ENCODE peak calls at places on chromosomes 12 and 14, in seven cellular contexts. One of them, this sample, is unnamed.

GRCh38 chr12:92608418-92609091 is 94.2 kb upstream of the PLEKHG7 start:
- DNase-seq in HepG2: peak; percentile 25
- DNase-seq in right lobe of liver: no peak
- DNase-seq in HCT116: peak; percentile 33
- DNase-seq in A549: peak; percentile 27
- DNase-seq in heart left ventricle: no peak
- DNase-seq in body of pancreas: no peak
- DNase-seq in this sample: no peak

GRCh38 chr12:32336261-32336660 is 63.1 kb upstream of the FGD4 start:
- DNase-seq in body of pancreas: no peak
- DNase-seq in HepG2: no peak
- DNase-seq in HCT116: no peak
- DNase-seq in right lobe of liver: no peak
- DNase-seq in A549: no peak
- DNase-seq in heart left ventricle: no peak
- DNase-seq in this sample: no peak

GRCh38 chr12:3115078-3115477 is 37.9 kb downstream of the TSPAN9 start:
- DNase-seq in A549: no peak
- DNase-seq in HepG2: no peak
- DNase-seq in body of pancreas: no peak
- DNase-seq in HCT116: no peak
- DNase-seq in right lobe of liver: no peak
- DNase-seq in heart left ventricle: no peak
- DNase-seq in this sample: no peak

GRCh38 chr12:818733-819132 is 66.4 kb downstream of the WNK1 start:
- DNase-seq in right lobe of liver: no peak
- DNase-seq in heart left ventricle: no peak
- DNase-seq in HepG2: no peak
- DNase-seq in A549: no peak
- DNase-seq in body of pancreas: no peak
- DNase-seq in HCT116: no peak
- DNase-seq in this sample: no peak

GRCh38 chr12:66087365-66087943 is 43.1 kb downstream of the LLPH start:
- DNase-seq in body of pancreas: peak; percentile 74
- DNase-seq in right lobe of liver: no peak
- DNase-seq in A549: peak; percentile 45
- DNase-seq in HCT116: peak; percentile 68
- DNase-seq in HepG2: peak; percentile 57
- DNase-seq in heart left ventricle: peak; percentile 45
- DNase-seq in this sample: peak; percentile 29

GRCh38 chr12:2273288-2273687 is 220.5 kb downstream of the CACNA1C start:
- DNase-seq in heart left ventricle: peak; percentile 57
- DNase-seq in A549: no peak
- DNase-seq in body of pancreas: peak; percentile 15
- DNase-seq in HCT116: no peak
- DNase-seq in right lobe of liver: no peak
- DNase-seq in HepG2: no peak
- DNase-seq in this sample: no peak

GRCh38 chr14:74500417-74501134 is 7.0 kb downstream of the ISCA2 start:
- DNase-seq in heart left ventricle: no peak
- DNase-seq in HCT116: no peak
- DNase-seq in HepG2: no peak
- DNase-seq in right lobe of liver: no peak
- DNase-seq in body of pancreas: no peak
- DNase-seq in A549: no peak
- DNase-seq in this sample: peak; percentile 32

GRCh38 chr14:93984987-93985410 is 8.6 kb upstream of the ASB2 start:
- DNase-seq in HepG2: peak; percentile 77
- DNase-seq in heart left ventricle: no peak
- DNase-seq in A549: peak; percentile 76
- DNase-seq in HCT116: peak; percentile 60
- DNase-seq in body of pancreas: peak; percentile 59
- DNase-seq in right lobe of liver: no peak
- DNase-seq in this sample: no peak

DNA sequence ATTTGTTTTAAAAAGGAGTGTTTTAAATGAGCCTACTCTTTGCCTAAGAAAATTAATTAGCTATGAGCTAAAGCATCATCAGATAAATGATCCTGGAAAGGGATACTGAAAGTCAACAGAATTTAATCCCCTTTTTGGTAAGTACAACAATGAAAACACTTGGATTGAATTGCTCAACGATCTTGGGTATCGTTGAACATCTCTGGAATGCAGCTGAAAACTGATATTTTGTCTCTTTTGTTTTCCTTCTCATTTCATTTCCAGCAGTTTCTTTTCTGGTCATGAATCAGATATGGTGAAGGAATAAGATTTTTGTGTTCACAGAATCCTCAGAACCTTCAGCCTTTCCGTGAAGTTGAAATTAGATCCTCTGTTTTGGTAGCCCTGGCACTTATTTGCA is 771.2 kb downstream of the FSCB start:
- DNase-seq in HepG2: no peak
- DNase-seq in body of pancreas: no peak
- DNase-seq in right lobe of liver: no peak
- DNase-seq in HCT116: no peak
- DNase-seq in A549: no peak
- DNase-seq in heart left ventricle: no peak
- DNase-seq in this sample: no peak
- H3K4me1 ChIP-seq in HepG2: no peaks in the 10 kb centered on the region
- H3K4me1 ChIP-seq in body of pancreas: no peaks in the 10 kb centered on the region
- H3K4me1 ChIP-seq in right lobe of liver: no peaks in the 10 kb centered on the region
- H3K4me1 ChIP-seq in HCT116: no peaks in the 10 kb centered on the region
- H3K4me1 ChIP-seq in A549: no peaks in the 10 kb centered on the region
- H3K4me1 ChIP-seq in heart left ventricle: no peaks in the 10 kb centered on the region
- H3K4me1 ChIP-seq in this sample: no peaks in the 10 kb centered on the region

DNA sequence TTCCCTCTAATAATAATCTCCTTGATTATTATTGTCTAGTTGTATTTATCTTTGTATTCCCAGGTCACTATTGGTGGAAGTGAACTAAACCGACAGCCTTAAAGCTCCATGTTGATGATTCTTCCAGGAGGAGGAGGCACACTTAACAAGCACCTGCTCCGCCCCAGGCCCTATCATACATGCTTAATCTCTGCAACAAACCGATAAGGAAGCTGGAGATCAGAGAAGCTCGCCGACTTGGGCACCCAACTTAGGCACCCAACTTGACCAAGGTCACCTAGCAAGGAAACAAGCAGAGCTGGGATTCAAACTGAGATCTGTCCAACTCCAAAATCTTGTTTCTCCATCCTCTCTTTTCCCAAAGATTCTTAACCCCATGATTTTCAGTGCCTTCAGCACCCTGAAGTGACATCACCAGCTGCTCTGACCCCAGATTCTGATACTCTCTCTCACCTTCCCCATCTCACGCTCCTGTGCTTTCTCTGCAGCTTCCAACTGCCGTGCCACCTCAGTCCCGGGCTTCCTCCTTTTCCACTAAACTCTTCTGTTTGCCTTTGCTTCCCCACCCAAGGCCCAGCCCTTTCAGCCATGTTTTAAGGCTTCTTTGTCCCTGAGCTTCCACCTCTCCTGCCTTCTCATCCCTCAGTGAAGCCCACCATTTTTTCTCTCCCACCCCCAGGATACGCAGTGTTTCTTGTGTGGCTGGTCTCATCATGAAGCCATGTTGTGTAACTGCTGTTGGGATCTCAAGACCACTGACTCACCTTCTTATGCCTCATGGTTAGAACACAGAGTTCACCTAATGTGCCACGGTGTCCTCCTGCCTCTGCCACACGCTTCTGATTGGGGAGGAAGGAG is 6.6 kb upstream of the KRT18 start:
- DNase-seq in heart left ventricle: no peak
- DNase-seq in HCT116: no peak
- DNase-seq in A549: no peak
- DNase-seq in right lobe of liver: no peak
- DNase-seq in body of pancreas: peak; percentile 45
- DNase-seq in HepG2: no peak
- DNase-seq in this sample: no peak
- TF ChIP-seq POLR2A in heart left ventricle: no peak
- TF ChIP-seq POLR2A in HCT116: no peak
- TF ChIP-seq POLR2A in A549: no peak
- TF ChIP-seq POLR2A in right lobe of liver: no peak
- TF ChIP-seq POLR2A in body of pancreas: no peak
- TF ChIP-seq POLR2A in HepG2: no peak
- TF ChIP-seq POLR2A in this sample: no peak

DNA sequence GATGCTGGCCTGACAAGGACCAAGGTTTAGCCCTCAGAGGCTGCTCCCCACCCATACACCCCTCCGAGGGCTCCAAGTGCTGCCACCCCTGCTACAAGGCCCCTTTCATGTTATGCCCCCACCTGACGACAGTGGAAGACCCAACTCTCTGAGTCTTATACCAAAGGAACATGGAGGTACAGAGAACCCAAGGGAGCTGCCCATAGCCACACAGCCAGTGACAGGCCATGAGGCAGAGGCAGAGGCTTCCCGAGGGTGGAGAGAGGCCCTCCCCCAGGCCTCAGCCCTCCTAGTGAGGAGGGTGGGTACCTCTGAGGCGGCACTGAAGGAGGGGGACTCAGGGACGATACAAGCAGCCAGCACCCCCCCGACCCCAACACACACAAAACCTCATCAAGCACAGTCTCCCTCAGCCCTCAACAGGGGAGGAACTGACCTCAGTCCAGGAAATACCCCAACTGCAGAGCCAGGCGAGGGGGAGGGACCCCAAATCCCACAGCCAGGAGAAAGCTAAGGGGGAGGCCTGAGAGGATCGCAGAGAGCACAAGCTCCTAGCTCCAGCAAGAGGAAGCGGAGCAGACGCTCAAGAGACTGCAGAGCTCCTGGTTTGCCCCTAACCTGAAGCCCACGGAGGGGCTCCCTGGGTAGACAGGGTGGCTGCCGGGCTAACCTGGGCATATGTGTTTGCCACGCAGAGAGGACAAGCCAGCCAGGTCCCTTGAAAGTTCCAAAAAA is 36.9 kb downstream of the ANAPC7 start:
- DNase-seq in body of pancreas: no peak
- DNase-seq in HepG2: no peak
- DNase-seq in HCT116: no peak
- DNase-seq in A549: no peak
- DNase-seq in right lobe of liver: no peak
- DNase-seq in heart left ventricle: no peak
- DNase-seq in this sample: peak; percentile 36
- TF ChIP-seq CTCF in body of pancreas: no peak
- TF ChIP-seq CTCF in HepG2: no peak
- TF ChIP-seq CTCF in HCT116: no peak
- TF ChIP-seq CTCF in A549: no peak
- TF ChIP-seq CTCF in right lobe of liver: no peak
- TF ChIP-seq CTCF in heart left ventricle: no peak
- TF ChIP-seq CTCF in this sample: no peak

GRCh38 chr12:49059063-49059384 is 1.6 kb downstream of the KMT2D start:
- DNase-seq in right lobe of liver: no peak
- DNase-seq in HepG2: no peak
- DNase-seq in heart left ventricle: peak; percentile 23
- DNase-seq in A549: peak; percentile 40
- DNase-seq in body of pancreas: no peak
- DNase-seq in HCT116: no peak
- DNase-seq in this sample: no peak
- H3K4me1 ChIP-seq in right lobe of liver: peaks cover 49% of the 10 kb centered on the region
- H3K4me1 ChIP-seq in HepG2: peaks cover 55% of the 10 kb centered on the region
- H3K4me1 ChIP-seq in heart left ventricle: peaks cover 38% of the 10 kb centered on the region
- H3K4me1 ChIP-seq in A549: peaks cover 34% of the 10 kb centered on the region
- H3K4me1 ChIP-seq in body of pancreas: peaks cover 54% of the 10 kb centered on the region
- H3K4me1 ChIP-seq in HCT116: peaks cover 17% of the 10 kb centered on the region
- H3K4me1 ChIP-seq in this sample: peaks cover 26% of the 10 kb centered on the region

DNA sequence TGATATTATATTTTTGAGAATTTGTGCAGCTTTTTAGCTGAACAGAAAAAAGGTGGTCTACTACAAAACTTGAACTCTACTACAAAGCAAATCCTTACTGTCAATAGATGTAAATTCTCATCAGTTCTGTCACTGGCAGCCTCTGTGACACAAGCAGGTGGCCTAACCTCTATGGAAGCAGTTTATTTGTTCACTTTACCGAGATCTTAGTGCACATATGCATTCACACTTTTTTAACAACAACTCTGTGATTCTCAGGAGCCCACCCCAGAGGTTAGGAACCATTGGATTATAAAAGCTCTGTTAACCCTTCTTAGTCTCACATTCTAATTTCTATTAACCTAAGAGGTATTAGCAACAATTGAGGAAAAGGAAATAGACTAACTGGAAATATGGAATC is 450.9 kb downstream of the TMEM117 start:
- DNase-seq in body of pancreas: no peak
- DNase-seq in right lobe of liver: no peak
- DNase-seq in HCT116: no peak
- DNase-seq in HepG2: no peak
- DNase-seq in A549: no peak
- DNase-seq in heart left ventricle: no peak
- DNase-seq in this sample: no peak
- TF ChIP-seq POLR2A in body of pancreas: no peak
- TF ChIP-seq POLR2A in right lobe of liver: no peak
- TF ChIP-seq POLR2A in HCT116: no peak
- TF ChIP-seq POLR2A in HepG2: no peak
- TF ChIP-seq POLR2A in A549: no peak
- TF ChIP-seq POLR2A in heart left ventricle: no peak
- TF ChIP-seq POLR2A in this sample: no peak

GRCh38 chr14:28375295-28375694 is 391.3 kb upstream of the FOXG1 start:
- DNase-seq in HepG2: no peak
- DNase-seq in HCT116: no peak
- DNase-seq in heart left ventricle: no peak
- DNase-seq in A549: no peak
- DNase-seq in right lobe of liver: no peak
- DNase-seq in body of pancreas: no peak
- DNase-seq in this sample: no peak
- TF ChIP-seq CTCF in HepG2: no peak
- TF ChIP-seq CTCF in HCT116: no peak
- TF ChIP-seq CTCF in heart left ventricle: no peak
- TF ChIP-seq CTCF in A549: no peak
- TF ChIP-seq CTCF in right lobe of liver: peak; percentile 40
- TF ChIP-seq CTCF in body of pancreas: no peak
- TF ChIP-seq CTCF in this sample: no peak

DNA sequence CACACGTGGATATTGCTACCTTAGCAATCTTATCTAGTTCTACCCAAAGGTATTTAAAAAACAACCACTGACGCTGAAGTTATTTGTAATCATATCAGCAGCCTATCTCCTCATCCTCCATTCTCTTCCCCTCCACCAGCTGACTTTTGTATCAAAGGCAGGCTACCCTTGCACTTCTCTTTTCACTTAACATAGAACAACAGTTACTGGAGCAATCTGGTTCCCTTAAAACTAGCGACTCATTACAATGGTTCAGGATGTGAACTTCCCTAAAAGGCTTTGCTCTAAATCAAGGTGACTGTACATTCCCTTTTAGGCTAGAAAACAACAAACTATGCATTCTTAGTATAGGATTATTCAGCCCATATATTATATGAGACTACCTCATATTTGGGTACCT is 404.7 kb downstream of the APAF1 start:
- DNase-seq in heart left ventricle: no peak
- DNase-seq in HepG2: no peak
- DNase-seq in right lobe of liver: no peak
- DNase-seq in HCT116: no peak
- DNase-seq in body of pancreas: no peak
- DNase-seq in A549: no peak
- DNase-seq in this sample: no peak
- H3K4me1 ChIP-seq in heart left ventricle: no peaks in the 10 kb centered on the region
- H3K4me1 ChIP-seq in HepG2: no peaks in the 10 kb centered on the region
- H3K4me1 ChIP-seq in right lobe of liver: peaks cover 6% of the 10 kb centered on the region
- H3K4me1 ChIP-seq in HCT116: no peaks in the 10 kb centered on the region
- H3K4me1 ChIP-seq in body of pancreas: no peaks in the 10 kb centered on the region
- H3K4me1 ChIP-seq in A549: no peaks in the 10 kb centered on the region
- H3K4me1 ChIP-seq in this sample: no peaks in the 10 kb centered on the region

This sample was measured in Peyer's patch.